ENCODE peak calls at places on chromosomes 13 and 19, in four cellular contexts. N is HT-29, H is Ammon's horn, V is H4. I is an unnamed sample.
A peak's percentile ranks its signal among the peaks of the same experiment; 100 is the strongest.

GRCh38 chr19:17725422-17726078 is 6.3 kb downstream of the MAP1S start:
- DNase-seq in N (no peak), H (no peak), V (no peak), I (no peak)

GRCh38 chr13:112605531-112605990 is 17.6 kb upstream of the TUBGCP3 start:
- DNase-seq in N (no peak), H (no peak), V (no peak), I (no peak)

GRCh38 chr13:48001127-48001881 is at the start of gene SUCLA2:
- DNase-seq in N (peak; percentile 99), H (peak; percentile 91), V (peak; percentile 72), I (peak; percentile 96)

GRCh38 chr19:6734096-6734696 is 3.2 kb downstream of the GPR108 start:
- DNase-seq in N (no peak), H (no peak), V (no peak), I (no peak)

GRCh38 chr19:42076375-42076944 is 494 bp downstream of the ZNF574 start:
- DNase-seq in N (no peak), H (no peak), V (no peak), I (peak; percentile 39)

GRCh38 chr13:99977912-99978780 is 3.4 kb upstream of the ZIC2 start:
- DNase-seq in N (no peak), H (no peak), V (no peak), I (no peak)

GRCh38 chr13:54029226-54029625 is 1000.6 kb downstream of the OLFM4 start:
- DNase-seq in N (peak; percentile 42), H (no peak), V (peak; percentile 58), I (no peak)

GRCh38 chr13:97192166-97192565 is 30.0 kb upstream of the MBNL2 start:
- DNase-seq in N (peak; percentile 83), H (no peak), V (no peak), I (no peak)

I was measured in adipocyte.